ENCODE peak calls at places on chromosome 21, in five cellular contexts. C is mesothelial cell of epicardium, Y is fibroblast of mammary gland, Z is heart left ventricle, D is tibial nerve. V is an unnamed sample.

GRCh38 chr21:34552324-34553198 is 40.6 kb upstream of the KCNE1 start:
- DNase-seq in Z (no peak), C (no peak), Y (peak), D (no peak), V (no peak)

GRCh38 chr21:29499734-29500343 is 201.1 kb downstream of the BACH1 start:
- DNase-seq in Z (no peak), Y (peak), D (no peak), C (no peak), V (no peak)

GRCh38 chr21:34992736-34993135 is 56.4 kb downstream of the RUNX1 start:
- DNase-seq in Y (peak), C (no peak), Z (peak), D (peak), V (no peak)

GRCh38 chr21:33640697-33641338 is 723 bp downstream of the CRYZL1 start:
- DNase-seq in Z (no peak), Y (peak), C (no peak), D (no peak), V (no peak)

GRCh38 chr21:46386726-46387073 is 62.7 kb downstream of the PCNT start:
- DNase-seq in Y (no peak), D (no peak), Z (no peak), C (no peak), V (no peak)

GRCh38 chr21:46029201-46029924 is 47.8 kb downstream of the COL6A1 start:
- DNase-seq in Z (peak), D (no peak), C (no peak), Y (peak), V (no peak)

GRCh38 chr21:34606051-34606450 is 8.9 kb downstream of the RCAN1 start:
- DNase-seq in Z (no peak), C (no peak), D (no peak), Y (no peak), V (no peak)

GRCh38 chr21:35475768-35476167 is 426.7 kb upstream of the RUNX1 start:
- DNase-seq in Z (no peak), C (no peak), D (no peak), Y (peak), V (no peak)

DNA sequence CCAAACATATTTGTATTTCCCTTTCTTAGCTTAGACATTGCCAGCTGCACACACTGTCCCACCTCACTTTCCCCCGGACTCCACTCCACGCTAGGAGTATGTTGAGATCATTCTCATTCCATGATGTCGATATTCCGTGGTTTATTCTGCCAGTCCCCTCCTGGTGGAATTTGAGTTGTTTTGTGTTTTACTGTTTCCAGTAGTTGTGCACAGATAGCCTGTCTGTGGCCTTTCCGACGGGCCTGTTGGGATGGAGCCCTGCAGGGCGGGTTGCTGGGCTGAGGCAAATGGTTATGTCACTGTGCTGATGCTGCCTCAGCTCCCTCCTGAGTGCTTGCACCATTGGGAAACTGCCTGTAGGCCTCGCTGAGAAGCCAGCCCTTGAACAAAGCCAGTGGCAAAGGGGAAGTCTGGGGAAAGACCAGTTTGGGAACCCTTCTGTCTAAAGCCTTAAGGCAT is 12.8 kb downstream of the TRAPPC10 start:
- DNase-seq in Y (peak), Z (peak), D (no peak), C (no peak), V (no peak)
- TF ChIP-seq CTCF in Y (no peak), Z (no peak), D (peak), C (no peak), V (no peak)

DNA sequence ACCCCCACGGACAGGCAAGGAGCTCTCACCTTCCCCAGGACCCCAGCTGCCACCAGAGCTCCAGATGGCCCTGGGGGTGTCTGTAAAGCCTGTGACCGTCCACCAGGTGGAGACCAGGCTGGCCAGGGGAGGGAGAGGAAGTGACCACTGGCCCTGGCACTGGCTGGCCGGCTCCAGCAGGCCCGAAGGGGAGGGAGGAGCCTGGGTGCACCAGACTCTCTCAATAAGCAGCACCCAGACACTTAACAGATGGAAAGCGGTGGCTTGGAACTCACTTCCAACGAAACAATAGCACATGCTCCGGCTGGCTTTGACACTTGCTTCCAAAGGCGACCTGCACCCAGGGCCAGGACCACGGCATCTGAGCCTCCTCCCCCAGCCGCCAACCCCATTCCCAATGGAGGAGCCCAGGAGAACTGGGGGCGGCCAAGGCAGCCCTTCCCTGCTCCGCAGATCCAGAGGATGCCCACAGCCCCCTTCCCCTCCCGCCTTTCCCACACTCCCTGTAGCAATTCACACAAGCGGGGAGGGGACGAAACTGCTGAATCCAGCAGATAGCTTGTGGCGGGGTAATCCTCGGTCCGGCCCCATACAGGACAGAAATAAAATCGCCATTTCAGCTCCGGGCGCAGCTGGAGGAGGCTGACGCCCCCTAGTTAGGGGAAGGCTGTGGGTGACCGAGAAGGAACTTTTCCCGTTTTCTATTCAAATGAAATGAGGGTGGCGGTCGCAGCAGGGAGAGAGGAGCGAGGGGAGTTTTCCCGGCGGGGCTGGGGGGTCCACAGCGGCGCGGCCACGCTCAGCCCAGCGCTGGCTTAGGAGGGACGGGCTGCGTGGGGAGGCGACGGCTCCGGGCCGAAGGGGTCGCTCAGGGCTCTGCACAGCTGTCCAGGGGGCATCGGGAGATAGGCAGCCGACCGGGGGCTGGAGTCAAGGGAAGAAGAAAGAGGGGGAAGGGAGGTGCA is 612 bp upstream of the PDE9A start:
- DNase-seq in D (peak), Z (peak), Y (peak), C (no peak), V (no peak)
- TF ChIP-seq CTCF in D (peak), Z (peak), Y (peak), C (peak), V (peak)

GRCh38 chr21:37909936-37910335 is 6.3 kb downstream of the KCNJ6 start:
- DNase-seq in Z (no peak), C (no peak), D (no peak), Y (no peak), V (no peak)
- TF ChIP-seq CTCF in Z (no peak), C (no peak), D (no peak), Y (no peak), V (no peak)

GRCh38 chr21:44800103-44800502 is 1.5 kb downstream of the UBE2G2 start:
- DNase-seq in Y (peak), C (no peak), D (no peak), Z (no peak), V (no peak)
- TF ChIP-seq CTCF in Y (peak), C (peak), D (peak), Z (peak), V (no peak)

DNA sequence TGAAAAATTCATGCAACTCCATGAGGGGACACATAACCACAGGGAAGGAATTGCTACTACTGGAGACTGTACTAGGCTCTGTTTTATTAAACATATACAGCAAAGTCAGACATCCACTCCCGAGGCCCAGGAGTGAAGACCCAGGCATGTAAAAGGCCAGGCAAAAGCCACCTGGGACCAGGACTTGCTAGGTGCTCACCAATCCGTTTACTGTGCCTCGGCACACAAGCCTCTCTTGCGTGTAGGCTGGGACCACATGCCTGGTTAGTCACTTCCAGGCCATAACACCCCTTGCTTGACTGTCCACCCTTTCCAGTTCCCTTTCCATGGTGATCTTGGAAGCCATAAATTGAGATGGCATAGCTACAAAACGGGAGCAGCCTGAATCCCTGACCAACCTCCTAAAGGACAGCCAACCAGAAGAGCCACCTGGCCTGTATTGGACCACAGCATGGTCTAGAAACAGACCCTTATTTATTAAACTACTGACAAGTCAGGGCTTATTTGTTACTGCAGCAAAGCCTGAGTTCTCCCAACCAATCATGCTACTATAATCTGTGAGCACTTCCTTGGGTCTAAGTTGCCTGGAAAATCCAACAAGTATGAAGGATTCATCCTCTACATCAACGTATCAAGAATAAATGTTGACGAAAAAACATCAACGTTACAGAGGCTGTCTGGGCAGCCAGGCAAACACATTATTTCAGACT is 39.7 kb downstream of the URB1 start:
- DNase-seq in Y (no peak), D (no peak), C (no peak), Z (no peak), V (no peak)
- TF ChIP-seq CTCF in Y (no peak), D (no peak), C (no peak), Z (no peak), V (no peak)

GRCh38 chr21:28427356-28428022 is 565.2 kb downstream of the LTN1 start:
- DNase-seq in D (no peak), C (no peak), Z (no peak), Y (peak), V (no peak)
- TF ChIP-seq CTCF in D (no peak), C (no peak), Z (no peak), Y (no peak), V (no peak)